ENCODE peak calls at places on chromosomes 12 and 14, in four cellular contexts. C is sigmoid colon, P is IMR-90, E is keratinocyte. G is an unnamed sample. For H3K4me1, the result is how much of the 10 kb centered on the place peaks cover.

GRCh38 chr14:61558271-61558670 is 137.0 kb upstream of the HIF1A start:
- DNase-seq in C (no peak), P (no peak), E (no peak), G (no peak)

GRCh38 chr12:6937481-6938352 is 5.9 kb upstream of the RNU7-1 start:
- DNase-seq in C (peak), P (peak), E (no peak), G (peak)

GRCh38 chr14:28754209-28754985 is 12.2 kb upstream of the FOXG1 start:
- DNase-seq in C (no peak), P (peak), E (no peak), G (no peak)

GRCh38 chr14:20493634-20494033 is 11.7 kb upstream of the RNASE10 start:
- DNase-seq in C (no peak), P (no peak), E (no peak), G (no peak)

GRCh38 chr12:104790296-104791125 is 167.6 kb downstream of the SLC41A2 start:
- DNase-seq in C (peak), P (peak), E (no peak), G (no peak)

GRCh38 chr12:24902521-24903304 is 46.2 kb downstream of the BCAT1 start:
- DNase-seq in C (no peak), P (no peak), E (no peak), G (no peak)

GRCh38 chr12:3752741-3753486 is at the start of gene CRACR2A:
- DNase-seq in C (peak), P (peak), E (no peak), G (peak)

GRCh38 chr14:91323671-91324605 is 79.4 kb upstream of the GPR68 start:
- DNase-seq in C (peak), P (peak), E (peak), G (peak)

GRCh38 chr14:69473271-69473670 is 11.3 kb upstream of the PLEKHD1 start:
- DNase-seq in C (no peak), P (no peak), E (no peak), G (no peak)

GRCh38 chr14:36996857-36997590 is 175.4 kb downstream of the SLC25A21 start:
- DNase-seq in C (no peak), P (no peak), E (no peak), G (no peak)

GRCh38 chr12:79522657-79523386 is 167.9 kb downstream of the PAWR start:
- DNase-seq in C (no peak), P (no peak), E (no peak), G (no peak)

GRCh38 chr14:52086755-52087154 is 17.9 kb upstream of the NID2 start:
- DNase-seq in C (no peak), P (peak), E (no peak), G (no peak)

GRCh38 chr12:54146506-54147145 is 42.2 kb downstream of the SMUG1 start:
- DNase-seq in C (no peak), P (no peak), E (no peak), G (no peak)

GRCh38 chr12:96040305-96041133 is 5.1 kb upstream of the LTA4H start:
- DNase-seq in C (no peak), P (no peak), E (no peak), G (no peak)
- H3K27ac ChIP-seq in C (no peak), P (no peak), E (no peak), G (no peak)

DNA sequence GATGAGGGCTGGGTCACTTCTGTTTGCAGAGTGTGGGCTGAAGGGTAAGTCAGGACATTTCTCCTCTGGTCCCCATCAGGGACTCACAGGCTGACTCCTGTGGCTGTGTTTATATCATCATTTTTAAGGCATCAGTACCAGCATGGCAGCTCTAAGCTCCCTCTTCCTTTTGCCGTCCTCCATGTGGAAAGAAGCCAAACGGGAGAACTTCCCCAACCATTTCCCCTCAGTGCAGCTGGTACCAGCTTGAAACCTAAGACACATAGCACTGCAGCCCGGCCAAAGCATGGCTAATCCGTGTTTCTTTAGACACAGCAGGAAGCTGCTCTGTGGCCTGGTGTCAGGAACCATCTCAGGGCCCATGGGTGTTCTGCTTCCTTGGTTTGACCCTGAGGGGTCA is 31.9 kb upstream of the ATP2A2 start:
- DNase-seq in C (no peak), P (peak), E (no peak), G (no peak)
- H3K4me1 ChIP-seq in C (under half), P (under half), E (under half), G (under half)

GRCh38 chr14:35368139-35368460 is 36.4 kb downstream of the NFKBIA start:
- DNase-seq in C (no peak), P (no peak), E (no peak), G (no peak)

GRCh38 chr14:35365130-35366047 is 39.2 kb downstream of the NFKBIA start:
- DNase-seq in C (peak), P (peak), E (no peak), G (no peak)

GRCh38 chr14:35366048-35366428 is 38.5 kb downstream of the NFKBIA start:
- DNase-seq in C (no peak), P (peak), E (no peak), G (no peak)

GRCh38 chr14:35367056-35367372 is 37.5 kb downstream of the NFKBIA start:
- DNase-seq in C (no peak), P (no peak), E (no peak), G (no peak)

DNA sequence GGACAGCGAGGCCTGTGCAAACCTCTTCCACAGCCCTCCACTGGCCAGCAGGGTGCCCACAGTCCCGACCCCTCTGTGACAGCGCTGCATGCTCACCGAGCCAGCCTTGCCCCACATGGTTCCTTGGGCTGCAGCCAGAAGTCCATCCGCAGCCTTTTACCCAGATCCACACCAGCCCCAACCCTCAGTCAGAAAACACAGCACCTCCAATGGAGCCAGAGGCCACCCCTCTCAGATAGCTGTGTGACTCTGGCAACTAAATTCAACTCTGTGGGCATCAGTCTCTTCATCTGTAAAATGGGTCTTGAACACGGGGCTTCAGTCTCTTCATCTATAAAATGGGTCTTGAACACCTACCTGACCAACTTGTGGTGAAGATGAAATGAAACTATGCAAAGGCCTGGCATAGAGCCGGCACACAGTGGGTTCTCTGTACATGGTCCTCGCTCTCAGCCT is 38.0 kb downstream of the NFKBIA start:
- DNase-seq in C (no peak), P (no peak), E (no peak), G (no peak)
- H3K27ac ChIP-seq in C (peak), P (peak), E (no peak), G (no peak)

GRCh38 chr14:94514351-94514750 is 5.1 kb upstream of the SERPINA12 start:
- DNase-seq in C (no peak), P (no peak), E (no peak), G (no peak)

GRCh38 chr14:94517641-94518257 is 8.5 kb upstream of the SERPINA12 start:
- DNase-seq in C (no peak), P (no peak), E (no peak), G (no peak)

GRCh38 chr14:94517248-94517640 is 8.0 kb upstream of the SERPINA12 start:
- DNase-seq in C (no peak), P (no peak), E (no peak), G (no peak)

GRCh38 chr14:94515426-94515825 is 6.2 kb upstream of the SERPINA12 start:
- DNase-seq in C (no peak), P (no peak), E (no peak), G (no peak)

DNA sequence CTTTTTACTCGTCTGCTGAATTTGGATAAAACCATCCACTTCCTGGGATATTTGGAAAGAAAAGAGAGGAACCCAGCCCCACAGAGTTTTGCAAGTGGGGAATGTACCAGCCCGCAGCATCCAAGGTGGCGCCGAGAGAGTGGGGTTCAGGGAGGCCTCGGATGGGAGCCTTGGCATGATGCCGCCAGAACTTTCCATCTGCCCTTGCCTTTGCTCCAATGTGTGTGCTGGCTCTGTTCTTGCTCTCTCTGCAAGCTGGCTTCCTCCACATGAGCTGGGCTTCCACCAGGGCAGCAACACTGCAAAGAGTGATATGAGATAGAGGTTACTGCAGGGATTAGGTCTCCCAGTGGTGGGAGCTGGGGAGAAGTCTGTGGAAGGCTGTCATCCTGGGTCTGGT is 6.6 kb upstream of the SERPINA12 start:
- DNase-seq in C (no peak), P (no peak), E (no peak), G (no peak)
- H3K4me1 ChIP-seq in C (under half), P (under half), E (under half), G (under half)

DNA sequence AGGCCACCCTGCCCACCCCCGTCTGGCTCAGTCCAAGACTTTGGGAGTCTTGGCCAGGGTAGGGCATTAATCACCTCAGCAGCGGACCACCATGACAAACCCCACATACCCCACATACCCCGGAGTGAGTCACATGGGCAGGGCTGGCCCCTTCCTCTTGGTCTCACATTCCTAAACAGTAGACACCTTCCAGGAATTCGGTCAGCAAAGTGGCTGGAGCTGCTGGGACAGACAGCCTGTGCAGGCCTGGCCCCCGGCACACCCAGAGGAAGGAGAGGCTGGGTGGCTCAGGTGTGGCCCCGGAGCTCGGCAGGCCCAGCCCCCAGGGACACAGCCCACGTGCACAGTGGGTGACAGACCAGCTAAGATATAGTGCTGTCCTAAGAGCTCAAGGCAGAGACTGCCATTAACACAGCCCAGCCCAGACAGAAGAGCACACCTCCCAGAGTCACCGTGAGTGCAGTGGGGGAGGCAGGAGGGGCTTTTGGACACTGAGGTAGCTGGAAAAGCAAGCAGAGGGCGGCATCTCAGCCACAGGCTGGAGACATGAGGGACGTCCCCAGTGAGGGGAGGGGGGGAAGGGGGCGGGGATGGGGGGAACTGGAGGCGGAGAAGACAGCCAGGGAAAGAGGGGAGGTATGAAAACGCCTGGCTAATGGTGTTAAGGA is 24.0 kb downstream of the CCDC85C start:
- DNase-seq in C (no peak), P (peak), E (peak), G (peak)
- H3K27ac ChIP-seq in C (peak), P (peak), E (peak), G (peak)

GRCh38 chr12:2298556-2299195 is 245.9 kb downstream of the CACNA1C start:
- DNase-seq in C (peak), P (no peak), E (no peak), G (no peak)
- H3K4me1 ChIP-seq in C (half or more), P (under half), E (under half), G (under half)

DNA sequence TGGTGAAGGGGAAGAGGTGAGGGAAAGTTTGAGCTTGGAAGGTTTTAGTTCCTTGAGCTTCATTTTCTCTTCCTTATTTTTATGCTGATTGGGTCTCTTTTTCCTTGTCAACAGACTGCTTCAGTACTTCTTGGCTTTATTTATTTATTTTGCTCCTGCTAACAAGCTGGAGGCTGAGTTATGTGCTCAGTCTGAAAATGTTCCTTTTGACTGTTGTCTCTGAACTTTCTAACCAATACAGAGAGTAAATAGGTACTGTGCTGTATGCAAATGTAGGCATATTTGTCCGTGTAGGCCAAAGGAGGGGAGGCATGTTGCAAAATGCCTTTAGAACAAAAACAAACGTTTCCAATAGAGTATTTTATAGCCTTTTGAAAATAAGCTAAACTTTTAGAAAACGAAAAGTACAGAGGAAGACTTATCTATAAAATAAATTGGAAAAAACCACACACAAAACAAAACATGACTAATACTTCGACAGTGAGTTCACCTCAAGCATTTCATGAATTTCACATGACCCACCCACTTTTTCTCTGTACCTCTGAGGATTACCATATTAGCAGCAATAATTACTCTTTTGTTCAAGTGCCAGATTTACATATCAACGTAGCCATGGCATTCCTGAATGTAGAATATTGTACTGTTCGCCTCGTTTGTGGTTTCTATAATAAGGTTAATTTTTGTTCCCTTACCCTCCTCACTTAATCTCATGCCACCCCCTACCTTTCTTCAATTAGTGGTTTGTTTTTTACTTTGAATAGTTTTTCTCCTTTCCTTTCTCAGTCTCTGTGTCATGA is 4.7 kb upstream of the CREBL2 start:
- DNase-seq in C (no peak), P (peak), E (no peak), G (no peak)
- H3K27ac ChIP-seq in C (no peak), P (no peak), E (peak), G (peak)

GRCh38 chr14:55111122-55111705 is 17.8 kb upstream of the LGALS3 start:
- DNase-seq in C (peak), P (no peak), E (no peak), G (no peak)

GRCh38 chr14:55105991-55106390 is 23.1 kb upstream of the LGALS3 start:
- DNase-seq in C (no peak), P (no peak), E (no peak), G (no peak)

GRCh38 chr14:55109846-55110245 is 19.2 kb upstream of the LGALS3 start:
- DNase-seq in C (no peak), P (no peak), E (no peak), G (no peak)

GRCh38 chr14:55104051-55104954 is 24.7 kb upstream of the LGALS3 start:
- DNase-seq in C (peak), P (no peak), E (no peak), G (no peak)

DNA sequence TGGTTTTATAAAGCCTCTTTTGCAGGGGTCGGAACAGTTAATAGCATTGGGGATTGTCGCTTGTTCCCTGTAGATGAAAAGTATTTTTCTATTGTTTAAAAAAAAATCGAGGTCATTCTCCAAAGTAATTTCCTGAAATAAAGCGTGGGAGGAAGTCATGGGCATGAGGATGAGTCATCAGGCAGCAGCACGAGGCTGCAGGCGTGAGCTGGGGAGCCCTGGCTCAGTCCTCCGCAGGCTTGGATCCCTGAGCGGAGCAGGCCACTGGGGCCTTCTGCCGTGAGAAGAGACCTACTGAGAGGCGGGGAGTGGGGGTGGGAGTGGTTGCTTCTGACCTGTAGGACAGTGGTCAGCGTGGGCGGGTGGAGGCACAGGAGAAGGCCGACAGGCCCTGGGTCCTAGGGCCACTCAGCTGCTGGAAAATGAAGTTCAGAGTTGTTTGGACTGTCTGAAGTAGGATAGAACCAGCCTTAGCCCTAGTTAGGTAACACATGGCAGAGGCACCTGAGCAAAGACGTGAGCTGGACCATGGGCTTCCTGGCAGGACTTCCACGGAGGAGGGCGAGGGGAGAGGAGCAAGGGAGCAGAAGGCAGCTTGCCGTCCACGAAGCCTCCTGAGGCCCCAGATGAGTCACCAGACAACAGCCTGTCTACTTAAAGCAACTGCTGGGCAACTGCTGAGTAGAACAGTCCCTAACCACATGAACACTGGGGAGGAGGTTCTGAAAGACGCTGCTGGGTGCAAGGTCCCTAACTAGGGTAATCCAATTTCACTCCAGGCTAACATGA is 21.1 kb upstream of the LGALS3 start:
- DNase-seq in C (peak), P (peak), E (peak), G (peak)
- H3K4me1 ChIP-seq in C (under half), P (under half), E (under half), G (under half)